ENCODE peak calls at places on chromosomes 5 and 9, in nine cellular contexts. C is uterus, L is NB4, V is adrenal gland, D is ovary, N is A549, E is stomach, O is heart left ventricle, S is gastrocnemius medialis. I is an unnamed sample.

GRCh38 chr5:146794326-146795029 is 84.1 kb downstream of the PPP2R2B start:
- DNase-seq in C (no peak), L (no peak), V (no peak), D (no peak), N (no peak), E (no peak), O (no peak), S (no peak), I (no peak)

GRCh38 chr9:7178729-7179128 is 421.0 kb downstream of the KDM4C start:
- DNase-seq in C (no peak), L (peak), V (no peak), D (no peak), N (no peak), E (no peak), O (no peak), S (no peak), I (no peak)

GRCh38 chr5:65012411-65012972 is 243.8 kb downstream of the CWC27 start:
- DNase-seq in C (no peak), L (no peak), V (no peak), D (no peak), N (no peak), E (no peak), O (no peak), S (no peak), I (no peak)

GRCh38 chr5:123278284-123278683 is 144.9 kb downstream of the CEP120 start:
- DNase-seq in C (no peak), L (peak), V (no peak), D (no peak), N (no peak), E (no peak), O (no peak), S (no peak), I (no peak)

GRCh38 chr5:67204821-67205220 is 8.2 kb upstream of the CD180 start:
- DNase-seq in C (no peak), L (no peak), V (no peak), D (no peak), N (no peak), E (no peak), O (no peak), S (no peak), I (no peak)

GRCh38 chr9:40913096-40913719 is 215.3 kb downstream of the FOXD4L6 start:
- DNase-seq in C (no peak), L (no peak), V (no peak), D (no peak), N (no peak), E (no peak), O (no peak), S (no peak), I (no peak)

GRCh38 chr5:31551878-31552277 is 19.8 kb downstream of the C5orf22 start:
- DNase-seq in C (no peak), L (no peak), V (no peak), D (no peak), N (peak), E (no peak), O (no peak), S (no peak), I (no peak)

GRCh38 chr5:137181685-137182084 is 317.4 kb downstream of the SPOCK1 start:
- DNase-seq in C (no peak), L (no peak), V (no peak), D (no peak), N (no peak), E (no peak), O (no peak), S (no peak), I (no peak)

DNA sequence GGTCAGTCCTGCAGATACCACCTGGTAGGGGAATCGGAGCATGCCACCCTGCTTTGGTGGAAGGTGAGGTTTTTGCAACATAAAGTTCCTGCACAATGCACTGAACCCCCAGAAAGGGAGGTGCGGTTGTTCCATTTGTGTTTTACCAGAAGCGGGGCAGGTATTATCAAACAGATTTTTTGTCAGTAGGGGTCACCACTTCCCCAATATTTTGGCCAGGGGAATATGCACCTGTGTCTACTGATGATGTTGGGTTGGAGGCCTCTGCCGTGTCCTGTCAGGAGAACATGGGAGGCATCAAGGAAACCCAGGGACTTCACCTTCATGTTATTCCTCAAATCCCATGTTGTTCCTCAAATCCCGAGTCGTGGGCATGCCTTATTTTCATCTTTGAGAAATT is 438.7 kb downstream of the NTRK2 start:
- DNase-seq in C (no peak), L (no peak), V (no peak), D (no peak), N (no peak), E (no peak), O (no peak), S (no peak), I (no peak)
- TF ChIP-seq CTCF in C (no peak), L (no peak), V (no peak), D (no peak), N (no peak), E (no peak), O (no peak), S (no peak), I (no peak)

DNA sequence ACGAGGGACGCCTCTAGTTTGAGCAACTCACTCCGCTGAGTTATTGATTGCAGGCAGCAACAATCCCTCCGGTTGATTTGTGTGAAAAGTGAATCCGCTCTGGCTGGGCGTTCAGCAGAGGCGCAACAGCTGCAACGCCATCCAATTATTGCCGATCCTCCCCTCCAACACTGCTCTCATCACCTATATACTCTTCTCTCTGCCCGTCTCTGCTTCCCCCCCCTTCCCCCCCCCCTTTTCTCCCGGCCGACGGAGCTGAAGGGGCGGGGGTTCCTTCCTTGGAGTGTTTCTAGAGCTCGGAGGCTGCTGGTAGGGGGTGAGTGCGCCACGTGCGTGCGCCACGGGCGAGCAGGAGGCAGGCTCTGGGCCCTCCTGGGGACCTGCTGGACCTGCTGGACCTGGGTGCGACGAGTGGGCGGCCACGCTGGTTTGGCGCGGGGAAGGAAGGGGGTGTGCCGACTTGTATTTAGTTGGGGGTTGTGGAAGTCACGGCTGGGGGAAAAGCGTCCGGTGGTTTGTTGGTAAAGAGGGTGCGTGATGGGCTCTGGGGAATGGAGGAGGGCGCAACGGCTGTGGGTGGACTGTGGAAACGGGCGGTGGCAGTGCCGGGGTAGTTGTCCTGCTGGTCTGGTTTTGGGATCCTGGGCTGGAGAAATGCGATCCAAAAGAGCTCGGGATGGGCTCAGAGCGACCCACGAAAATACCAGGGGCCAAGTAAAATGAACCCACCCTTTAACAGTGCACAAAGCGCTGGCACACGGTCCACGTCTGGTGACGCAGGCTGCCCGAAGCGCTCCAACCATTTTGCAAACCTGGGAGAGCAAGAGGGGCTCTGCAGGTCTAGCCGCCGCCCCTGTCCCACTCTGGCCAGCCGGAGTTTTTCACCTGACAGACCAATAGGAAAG is 6.4 kb upstream of the MEF2C start:
- DNase-seq in C (peak), L (no peak), V (peak), D (peak), N (no peak), E (no peak), O (peak), S (peak), I (peak)
- TF ChIP-seq POLR2A in C (peak), L (no peak), V (no peak), D (peak), N (no peak), E (no peak), O (peak), S (peak), I (no peak)

DNA sequence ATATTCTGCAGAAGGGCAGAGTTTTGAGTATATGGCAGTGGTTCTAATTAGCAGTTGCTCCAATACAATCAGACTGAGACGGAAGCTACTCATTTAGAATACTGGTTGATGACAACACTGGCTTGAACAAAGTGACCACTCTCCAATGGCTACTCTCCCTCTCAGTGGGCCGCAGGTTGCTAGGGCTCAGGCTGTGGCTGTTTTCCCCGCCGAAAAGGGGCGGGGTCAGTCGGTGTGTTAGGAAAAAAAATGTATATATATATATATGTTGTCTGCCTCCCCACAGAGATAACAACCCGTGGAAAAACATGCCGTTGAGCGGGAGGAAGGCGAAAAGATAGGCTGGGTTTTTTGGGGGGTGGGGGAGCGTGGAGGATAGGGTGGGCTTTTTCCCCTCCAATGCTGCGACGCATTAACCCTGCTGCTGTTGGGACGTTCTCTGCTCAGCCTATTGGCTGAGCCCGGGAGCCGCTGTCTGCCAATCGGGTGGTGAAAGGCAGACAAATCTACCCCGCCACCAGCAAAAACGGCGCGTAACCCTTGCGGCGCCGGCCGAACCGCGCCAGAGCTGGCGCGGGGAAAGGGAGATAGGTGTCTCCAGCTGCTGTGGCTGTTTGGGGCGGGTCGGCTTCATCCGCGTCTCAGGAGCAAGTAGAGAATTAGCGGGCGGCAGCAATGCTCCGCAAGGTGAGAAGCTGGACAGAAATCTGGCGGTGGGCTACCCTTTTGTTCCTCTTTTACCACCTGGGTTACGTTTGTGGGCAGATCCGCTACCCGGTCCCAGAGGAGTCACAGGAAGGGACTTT is at the start of gene PCDHGC4:
- DNase-seq in C (no peak), L (no peak), V (no peak), D (no peak), N (no peak), E (no peak), O (peak), S (no peak), I (no peak)
- H3K4me3 ChIP-seq in C (peak), L (no peak), V (no peak), D (peak), N (no peak), E (peak), O (no peak), S (peak), I (peak)

GRCh38 chr5:50440651-50441478 is at the start of gene EMB:
- DNase-seq in C (peak), L (peak), V (peak), D (no peak), N (peak), E (peak), O (peak), S (peak), I (no peak)
- TF ChIP-seq CTCF in C (no peak), L (peak), V (no peak), D (no peak), N (peak), E (peak), O (no peak), S (no peak), I (no peak)

GRCh38 chr9:107005201-107005600 is 142.2 kb downstream of the ZNF462 start:
- DNase-seq in C (no peak), L (no peak), V (no peak), D (no peak), N (no peak), E (no peak), O (no peak), S (no peak), I (no peak)
- TF ChIP-seq POLR2A in C (no peak), L (no peak), V (no peak), D (no peak), N (no peak), E (no peak), O (no peak), S (no peak), I (no peak)

GRCh38 chr5:119339965-119340364 is 15.9 kb upstream of the TNFAIP8 start:
- DNase-seq in C (no peak), L (peak), V (no peak), D (no peak), N (no peak), E (no peak), O (no peak), S (no peak), I (no peak)
- H3K4me3 ChIP-seq in C (no peak), L (peak), V (no peak), D (no peak), N (no peak), E (no peak), O (no peak), S (no peak), I (no peak)

GRCh38 chr5:35919191-35919590 is 19.2 kb downstream of the CAPSL start:
- DNase-seq in C (no peak), L (no peak), V (no peak), D (no peak), N (no peak), E (no peak), O (no peak), S (no peak), I (no peak)

GRCh38 chr5:35922468-35922867 is 16.0 kb downstream of the CAPSL start:
- DNase-seq in C (no peak), L (no peak), V (no peak), D (no peak), N (no peak), E (no peak), O (no peak), S (no peak), I (no peak)

GRCh38 chr5:35924122-35924949 is 14.1 kb downstream of the CAPSL start:
- DNase-seq in C (no peak), L (no peak), V (no peak), D (no peak), N (no peak), E (no peak), O (no peak), S (no peak), I (no peak)

GRCh38 chr5:35921930-35922329 is 16.5 kb downstream of the CAPSL start:
- DNase-seq in C (no peak), L (no peak), V (no peak), D (no peak), N (no peak), E (no peak), O (no peak), S (no peak), I (no peak)

DNA sequence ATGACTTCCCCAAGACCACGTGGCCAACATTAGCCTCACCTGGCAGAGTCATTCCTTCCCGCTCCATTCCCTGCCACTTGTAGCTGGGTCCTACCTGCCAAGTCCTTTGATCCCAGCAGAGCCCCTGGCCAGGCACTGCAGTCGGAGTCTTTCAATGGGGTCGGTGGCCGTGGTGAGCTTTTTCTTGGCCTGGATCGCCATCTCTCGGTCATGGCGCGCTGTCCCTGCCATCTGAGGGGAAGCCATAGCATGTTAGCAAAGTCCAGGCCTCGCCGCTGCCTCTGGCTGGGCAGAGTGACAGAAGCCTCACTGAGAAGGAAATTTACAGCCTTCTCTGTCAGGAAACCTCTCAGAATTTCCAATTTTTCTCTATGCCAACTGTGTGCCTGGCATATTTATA is 17.5 kb downstream of the CAPSL start:
- DNase-seq in C (no peak), L (no peak), V (no peak), D (no peak), N (no peak), E (no peak), O (no peak), S (no peak), I (no peak)
- TF ChIP-seq CTCF in C (no peak), L (no peak), V (peak), D (no peak), N (no peak), E (no peak), O (no peak), S (no peak), I (no peak)

GRCh38 chr9:133955821-133956411 is 36.2 kb downstream of the VAV2 start:
- DNase-seq in C (no peak), L (peak), V (no peak), D (peak), N (no peak), E (no peak), O (peak), S (no peak), I (no peak)

GRCh38 chr9:133953976-133954709 is 38.0 kb downstream of the VAV2 start:
- DNase-seq in C (no peak), L (no peak), V (no peak), D (no peak), N (no peak), E (no peak), O (peak), S (no peak), I (no peak)

GRCh38 chr9:133954862-133955529 is 37.1 kb downstream of the VAV2 start:
- DNase-seq in C (no peak), L (no peak), V (no peak), D (no peak), N (no peak), E (no peak), O (peak), S (no peak), I (no peak)

GRCh38 chr9:133952598-133953550 is 39.2 kb downstream of the VAV2 start:
- DNase-seq in C (no peak), L (no peak), V (no peak), D (no peak), N (no peak), E (no peak), O (peak), S (no peak), I (no peak)

GRCh38 chr9:133953621-133953975 is 38.5 kb downstream of the VAV2 start:
- DNase-seq in C (no peak), L (no peak), V (no peak), D (no peak), N (no peak), E (no peak), O (peak), S (no peak), I (no peak)
- TF ChIP-seq POLR2A in C (no peak), L (no peak), V (no peak), D (no peak), N (no peak), E (no peak), O (no peak), S (no peak), I (no peak)

GRCh38 chr5:113218200-113218599 is 216.6 kb downstream of the TSSK1B start:
- DNase-seq in C (no peak), L (no peak), V (no peak), D (no peak), N (no peak), E (no peak), O (peak), S (no peak), I (no peak)
- H3K4me3 ChIP-seq in C (no peak), L (no peak), V (no peak), D (no peak), N (no peak), E (no peak), O (no peak), S (peak), I (no peak)

GRCh38 chr9:137461316-137461662 is 2.2 kb upstream of the NSMF start:
- DNase-seq in C (no peak), L (no peak), V (no peak), D (no peak), N (no peak), E (no peak), O (no peak), S (no peak), I (peak)

GRCh38 chr9:137463194-137463930 is 4.2 kb upstream of the NSMF start:
- DNase-seq in C (no peak), L (no peak), V (peak), D (peak), N (no peak), E (no peak), O (no peak), S (no peak), I (peak)

GRCh38 chr9:137462396-137463193 is 3.5 kb upstream of the NSMF start:
- DNase-seq in C (no peak), L (no peak), V (no peak), D (peak), N (no peak), E (no peak), O (no peak), S (no peak), I (no peak)

GRCh38 chr9:137460363-137461315 is 1.5 kb upstream of the NSMF start:
- DNase-seq in C (peak), L (no peak), V (peak), D (peak), N (no peak), E (no peak), O (no peak), S (no peak), I (no peak)

DNA sequence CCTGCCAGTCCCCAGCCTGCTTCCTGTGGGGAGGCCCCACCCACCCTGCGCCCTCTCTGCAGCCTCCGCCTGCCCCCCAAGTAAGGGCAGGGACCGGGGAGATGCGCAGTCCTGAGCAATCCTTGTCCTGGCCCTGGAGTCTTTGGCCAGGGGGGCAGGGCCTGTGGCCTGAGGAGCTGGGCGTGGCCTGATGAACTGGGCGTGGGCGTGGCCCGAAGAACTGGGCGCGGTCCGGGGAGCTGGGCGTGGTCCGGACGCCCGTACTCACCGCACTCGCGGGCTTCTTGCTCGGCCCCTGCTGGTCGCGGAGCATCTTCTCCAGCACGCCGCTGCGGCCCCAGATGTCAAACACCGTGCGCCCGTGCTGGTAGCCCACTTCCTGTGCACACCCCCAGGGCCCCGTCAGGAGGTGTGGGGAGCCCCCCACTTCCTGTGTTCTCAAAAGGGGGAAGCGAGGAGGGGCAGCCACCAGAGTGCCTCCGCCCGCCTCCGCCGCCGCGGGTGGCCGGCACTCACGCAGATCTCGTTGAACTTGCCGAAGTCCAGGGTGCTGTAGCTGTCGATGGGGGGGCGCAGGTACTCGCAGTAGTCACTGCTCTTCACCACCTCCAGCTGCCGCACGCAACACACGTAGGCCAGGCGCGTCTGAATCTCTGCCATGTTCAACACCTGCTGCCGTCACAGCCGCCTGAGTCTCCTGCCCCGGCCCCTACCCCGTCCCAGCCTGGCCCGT is 2.7 kb upstream of the NSMF start:
- DNase-seq in C (peak), L (peak), V (peak), D (peak), N (peak), E (peak), O (no peak), S (no peak), I (peak)
- TF ChIP-seq CTCF in C (no peak), L (no peak), V (no peak), D (no peak), N (no peak), E (no peak), O (no peak), S (no peak), I (no peak)